ENCODE peak calls at places on chromosomes 11 and 22, in five cellular contexts. One of them, this sample, is unnamed.

GRCh38 chr11:61616443-61616842 is 35.6 kb upstream of the SYT7 start:
- DNase-seq in pancreas: no peak
- DNase-seq in cardiac fibroblast: peak
- DNase-seq in right lobe of liver: no peak
- DNase-seq in endothelial cell: no peak
- DNase-seq in this sample: no peak

GRCh38 chr11:911031-911889 is 650 bp upstream of the CHID1 start:
- DNase-seq in pancreas: no peak
- DNase-seq in right lobe of liver: peak
- DNase-seq in endothelial cell: no peak
- DNase-seq in cardiac fibroblast: peak
- DNase-seq in this sample: peak

GRCh38 chr11:104798794-104799193 is 99.5 kb downstream of the CASP12 start:
- DNase-seq in cardiac fibroblast: no peak
- DNase-seq in right lobe of liver: no peak
- DNase-seq in pancreas: no peak
- DNase-seq in endothelial cell: no peak
- DNase-seq in this sample: no peak

GRCh38 chr11:44207292-44207691 is 102.6 kb downstream of the ALX4 start:
- DNase-seq in pancreas: no peak
- DNase-seq in endothelial cell: no peak
- DNase-seq in right lobe of liver: no peak
- DNase-seq in cardiac fibroblast: no peak
- DNase-seq in this sample: no peak

GRCh38 chr11:44774131-44774530 is 47.4 kb downstream of the TSPAN18 start:
- DNase-seq in pancreas: no peak
- DNase-seq in endothelial cell: peak
- DNase-seq in right lobe of liver: no peak
- DNase-seq in cardiac fibroblast: no peak
- DNase-seq in this sample: peak

GRCh38 chr22:44412136-44412731 is 85.8 kb downstream of the RTL6 start:
- DNase-seq in endothelial cell: no peak
- DNase-seq in right lobe of liver: no peak
- DNase-seq in cardiac fibroblast: no peak
- DNase-seq in pancreas: peak
- DNase-seq in this sample: no peak

GRCh38 chr11:114440121-114440860 is 1.0 kb downstream of the REXO2 start:
- DNase-seq in right lobe of liver: no peak
- DNase-seq in cardiac fibroblast: peak
- DNase-seq in endothelial cell: no peak
- DNase-seq in pancreas: no peak
- DNase-seq in this sample: no peak

GRCh38 chr11:121367434-121367833 is 74.9 kb downstream of the SC5D start:
- DNase-seq in endothelial cell: no peak
- DNase-seq in cardiac fibroblast: peak
- DNase-seq in right lobe of liver: no peak
- DNase-seq in pancreas: no peak
- DNase-seq in this sample: no peak

GRCh38 chr11:114276077-114276476 is 20.1 kb upstream of the NNMT start:
- DNase-seq in pancreas: no peak
- DNase-seq in right lobe of liver: no peak
- DNase-seq in cardiac fibroblast: no peak
- DNase-seq in endothelial cell: no peak
- DNase-seq in this sample: no peak

GRCh38 chr11:85682330-85683305 is 3.4 kb downstream of the CCDC89 start:
- DNase-seq in right lobe of liver: peak
- DNase-seq in endothelial cell: no peak
- DNase-seq in cardiac fibroblast: peak
- DNase-seq in pancreas: peak
- DNase-seq in this sample: peak

GRCh38 chr11:60757231-60757800 is 649 bp downstream of the MS4A15 start:
- DNase-seq in right lobe of liver: no peak
- DNase-seq in pancreas: no peak
- DNase-seq in endothelial cell: no peak
- DNase-seq in cardiac fibroblast: no peak
- DNase-seq in this sample: no peak

GRCh38 chr11:102914238-102915043 is 39.7 kb upstream of the MMP12 start:
- DNase-seq in endothelial cell: peak
- DNase-seq in pancreas: no peak
- DNase-seq in right lobe of liver: no peak
- DNase-seq in cardiac fibroblast: peak
- DNase-seq in this sample: no peak

GRCh38 chr11:20782771-20783170 is 113.4 kb downstream of the NELL1 start:
- DNase-seq in pancreas: no peak
- DNase-seq in endothelial cell: no peak
- DNase-seq in right lobe of liver: no peak
- DNase-seq in cardiac fibroblast: no peak
- DNase-seq in this sample: no peak

GRCh38 chr11:120660024-120660565 is 148.5 kb downstream of the GRIK4 start:
- DNase-seq in endothelial cell: peak
- DNase-seq in pancreas: no peak
- DNase-seq in cardiac fibroblast: peak
- DNase-seq in right lobe of liver: peak
- DNase-seq in this sample: no peak

GRCh38 chr11:3155691-3156258 is 9.3 kb downstream of the OSBPL5 start:
- DNase-seq in endothelial cell: no peak
- DNase-seq in cardiac fibroblast: peak
- DNase-seq in pancreas: peak
- DNase-seq in right lobe of liver: peak
- DNase-seq in this sample: peak

GRCh38 chr22:24402460-24403192 is 24.8 kb upstream of the ADORA2A start:
- DNase-seq in right lobe of liver: peak
- DNase-seq in pancreas: peak
- DNase-seq in cardiac fibroblast: peak
- DNase-seq in endothelial cell: no peak
- DNase-seq in this sample: peak

GRCh38 chr11:131977231-131977630 is 606.8 kb downstream of the NTM start:
- DNase-seq in endothelial cell: no peak
- DNase-seq in pancreas: no peak
- DNase-seq in cardiac fibroblast: peak
- DNase-seq in right lobe of liver: no peak
- DNase-seq in this sample: no peak

This sample was measured in Right ventricle myocardium superior.